ENCODE peak calls at places on chromosomes 13 and 19, in six cellular contexts. C, W, P, J, K and L are unnamed samples.

GRCh38 chr19:18871543-18871942 is 24.4 kb downstream of the CERS1 start:
- DNase-seq in P (no peak), J (no peak), C (no peak), W (no peak), K (no peak), L (no peak)

GRCh38 chr19:39223703-39224279 is 19.7 kb upstream of the SYCN start:
- DNase-seq in W (no peak), P (peak), C (no peak), K (no peak), J (no peak), L (no peak)

GRCh38 chr19:2767688-2768087 is 15.4 kb downstream of the SGTA start:
- DNase-seq in J (no peak), C (no peak), P (no peak), W (no peak), K (no peak), L (no peak)

GRCh38 chr13:96632536-96633320 is 361.5 kb downstream of the OXGR1 start:
- DNase-seq in K (no peak), P (no peak), W (no peak), C (peak), J (no peak), L (no peak)

GRCh38 chr19:39430675-39431593 is 4.8 kb downstream of the RPS16 start:
- DNase-seq in K (no peak), C (no peak), J (peak), W (peak), P (peak), L (peak)

GRCh38 chr13:43877788-43878187 is 1.8 kb downstream of the CCDC122 start:
- DNase-seq in C (no peak), K (no peak), J (no peak), P (no peak), W (no peak), L (no peak)

GRCh38 chr13:24851546-24851945 is 87.6 kb downstream of the RNF17 start:
- DNase-seq in C (no peak), J (no peak), W (no peak), K (no peak), P (no peak), L (no peak)

GRCh38 chr19:19098703-19099632 is 35.2 kb downstream of the SLC25A42 start:
- DNase-seq in P (no peak), C (no peak), J (no peak), K (no peak), W (no peak), L (no peak)

GRCh38 chr19:27758626-27759505 is 1454.1 kb downstream of the UQCRFS1 start:
- DNase-seq in K (no peak), W (no peak), C (no peak), J (no peak), P (no peak), L (no peak)

GRCh38 chr13:36549126-36549702 is 116.9 kb downstream of the CCNA1 start:
- DNase-seq in W (no peak), K (no peak), C (no peak), J (no peak), P (no peak), L (no peak)

GRCh38 chr13:62702502-62702901 is 1286.9 kb upstream of the PCDH20 start:
- DNase-seq in K (no peak), P (no peak), C (no peak), W (no peak), J (no peak), L (no peak)

GRCh38 chr19:28920269-28921066 is 292.5 kb downstream of the UQCRFS1 start:
- DNase-seq in K (no peak), W (no peak), J (no peak), C (peak), P (no peak), L (no peak)

GRCh38 chr13:79593611-79594275 is 112.8 kb downstream of the NDFIP2 start:
- DNase-seq in J (no peak), C (no peak), P (no peak), W (no peak), K (no peak), L (no peak)

GRCh38 chr13:19860884-19861655 is 2.4 kb downstream of the ZMYM5 start:
- DNase-seq in J (no peak), P (peak), W (peak), C (no peak), K (no peak), L (no peak)

GRCh38 chr19:18225702-18226468 is at the start of gene PDE4C:
- DNase-seq in J (no peak), C (no peak), W (no peak), P (no peak), K (peak), L (peak)

GRCh38 chr13:59133903-59134302 is 1029.8 kb downstream of the DIAPH3 start:
- DNase-seq in P (no peak), K (no peak), W (no peak), C (no peak), J (no peak), L (no peak)

GRCh38 chr19:7483720-7484201 is 5.1 kb downstream of the PEX11G start:
- DNase-seq in P (no peak), K (no peak), J (no peak), C (peak), W (no peak), L (no peak)

GRCh38 chr19:18086590-18087138 is at the start of gene IL12RB1:
- DNase-seq in K (no peak), J (no peak), C (no peak), P (no peak), W (peak), L (peak)

GRCh38 chr13:102231486-102231885 is 170.4 kb downstream of the FGF14 start:
- DNase-seq in J (no peak), W (no peak), K (no peak), C (no peak), P (no peak), L (no peak)

GRCh38 chr13:48750588-48751383 is 97.1 kb downstream of the CYSLTR2 start:
- DNase-seq in J (no peak), K (peak), W (no peak), P (no peak), C (no peak), L (no peak)

GRCh38 chr19:46303702-46304397 is 7.0 kb downstream of the HIF3A start:
- DNase-seq in W (peak), C (peak), K (peak), P (peak), J (peak), L (no peak)

GRCh38 chr19:6712231-6712630 is 8.2 kb downstream of the C3 start:
- DNase-seq in K (no peak), W (no peak), C (no peak), P (no peak), J (no peak), L (no peak)

GRCh38 chr13:98508280-98509074 is 68.4 kb downstream of the STK24 start:
- DNase-seq in C (no peak), J (no peak), K (no peak), W (peak), P (no peak), L (no peak)

GRCh38 chr19:925912-926594 is at the start of gene ARID3A:
- DNase-seq in J (peak), P (no peak), C (no peak), W (no peak), K (peak), L (peak)

GRCh38 chr13:49667773-49668172 is 23.5 kb downstream of the EBPL start:
- DNase-seq in J (no peak), P (no peak), K (no peak), C (no peak), W (no peak), L (no peak)

GRCh38 chr19:12126707-12127106 is 13.4 kb downstream of the ZNF20 start:
- DNase-seq in J (no peak), K (no peak), C (no peak), P (no peak), W (no peak), L (no peak)
- TF ChIP-seq CTCF in J (peak), K (peak), C (peak), P (no peak), W (peak), L (no peak)

GRCh38 chr13:94119360-94119936 is 360.0 kb downstream of the DCT start:
- DNase-seq in W (no peak), J (no peak), K (no peak), P (no peak), C (no peak), L (no peak)
- TF ChIP-seq CTCF in W (no peak), J (no peak), K (no peak), P (no peak), C (no peak), L (no peak)

DNA sequence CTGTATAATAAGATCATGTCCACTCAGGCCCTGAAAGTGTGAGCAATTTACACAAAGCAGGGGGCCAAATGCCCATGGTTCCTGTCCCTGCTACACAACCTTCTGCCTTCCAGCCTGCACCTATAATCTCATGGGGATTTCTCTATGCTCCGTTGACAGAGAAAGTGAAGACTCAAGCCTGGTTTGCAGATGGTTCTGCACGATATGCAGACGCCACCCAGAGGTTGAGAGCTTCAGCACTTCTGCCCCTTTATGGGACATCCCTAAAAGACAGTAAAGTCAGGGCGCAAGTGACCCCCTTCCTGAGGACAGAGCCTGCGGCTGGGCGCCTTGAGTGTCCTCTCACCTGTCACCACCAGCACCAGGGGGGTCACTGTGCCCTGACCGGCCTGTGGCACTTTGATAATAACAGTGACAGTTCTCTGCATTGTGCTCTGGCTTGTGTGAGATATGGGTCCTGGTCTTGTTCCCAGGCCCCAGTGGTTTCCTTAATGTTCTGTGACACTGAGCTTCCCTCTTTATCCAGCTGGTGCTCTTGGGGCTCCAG is 15.1 kb downstream of the LILRA5 start:
- DNase-seq in K (no peak), P (peak), C (no peak), J (no peak), W (no peak), L (no peak)
- TF ChIP-seq CTCF in K (no peak), P (no peak), C (no peak), J (no peak), W (peak), L (peak)

DNA sequence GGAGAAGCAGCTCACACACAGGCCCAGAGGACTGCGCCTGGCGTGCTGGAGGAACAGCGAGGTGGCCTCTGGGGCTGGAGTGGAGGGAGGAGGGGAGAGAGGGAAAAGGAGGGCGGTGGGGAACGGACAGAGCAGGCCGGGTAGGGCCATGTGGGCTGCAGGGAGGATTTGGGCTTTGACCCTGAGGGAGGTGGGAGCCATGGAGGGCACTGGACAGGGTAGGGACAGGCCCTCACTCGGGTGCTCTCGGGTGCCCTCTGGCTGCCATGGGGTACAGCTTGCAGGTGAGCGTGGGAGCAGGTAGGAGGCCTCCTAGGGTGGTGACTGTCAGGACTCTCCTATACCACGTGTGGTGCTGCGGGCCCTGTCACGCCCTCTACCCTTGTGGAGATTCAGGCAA is 22.8 kb downstream of the PLIN4 start:
- DNase-seq in J (no peak), P (peak), C (no peak), K (no peak), W (peak), L (no peak)
- TF ChIP-seq CTCF in J (no peak), P (no peak), C (no peak), K (no peak), W (peak), L (no peak)

DNA sequence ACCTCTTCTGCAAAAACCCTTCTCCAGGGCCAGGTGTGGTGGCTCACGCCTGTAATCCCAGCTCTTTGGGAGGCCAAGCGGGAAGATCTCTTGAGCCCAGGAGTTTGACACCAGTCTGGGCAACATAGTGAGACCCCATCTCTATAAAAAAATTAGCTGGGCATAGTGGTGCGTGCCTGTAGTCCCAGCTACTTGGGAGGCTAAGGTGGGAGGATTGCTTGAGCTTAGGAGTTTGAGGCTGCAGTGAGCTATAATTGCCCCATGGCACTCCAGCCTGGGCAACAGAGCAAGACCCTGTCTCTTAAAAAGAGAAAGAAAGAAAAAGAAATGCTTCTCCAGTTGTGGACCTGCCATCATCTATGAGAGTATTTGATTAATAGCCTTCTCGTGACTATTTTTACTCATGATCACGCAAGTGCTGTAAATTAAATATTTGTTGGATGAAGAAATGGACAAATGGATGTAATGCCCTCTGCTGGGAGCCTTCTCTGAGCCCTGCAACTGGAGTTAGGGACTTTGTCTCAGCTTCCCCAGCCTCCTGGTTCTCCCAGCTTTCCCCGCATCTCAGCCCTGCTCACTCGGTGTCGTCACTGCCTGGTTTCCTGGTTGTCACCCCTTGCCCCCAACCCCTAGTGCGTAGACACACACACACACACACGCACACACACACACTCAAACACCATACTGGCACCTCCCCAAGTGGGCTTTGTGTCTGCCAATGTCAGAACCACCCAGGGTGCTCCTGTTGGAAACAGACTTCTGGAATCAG is 12.2 kb downstream of the WIZ start:
- DNase-seq in P (no peak), K (no peak), W (no peak), C (no peak), J (no peak), L (no peak)
- TF ChIP-seq CTCF in P (no peak), K (no peak), W (no peak), C (no peak), J (no peak), L (no peak)

GRCh38 chr19:56372281-56372680 is 21.1 kb downstream of the ZNF582 start:
- DNase-seq in J (no peak), W (no peak), P (no peak), C (no peak), K (no peak), L (no peak)

GRCh38 chr19:56369886-56370676 is 23.3 kb downstream of the ZNF582 start:
- DNase-seq in P (no peak), K (no peak), J (no peak), W (no peak), C (no peak), L (no peak)

DNA sequence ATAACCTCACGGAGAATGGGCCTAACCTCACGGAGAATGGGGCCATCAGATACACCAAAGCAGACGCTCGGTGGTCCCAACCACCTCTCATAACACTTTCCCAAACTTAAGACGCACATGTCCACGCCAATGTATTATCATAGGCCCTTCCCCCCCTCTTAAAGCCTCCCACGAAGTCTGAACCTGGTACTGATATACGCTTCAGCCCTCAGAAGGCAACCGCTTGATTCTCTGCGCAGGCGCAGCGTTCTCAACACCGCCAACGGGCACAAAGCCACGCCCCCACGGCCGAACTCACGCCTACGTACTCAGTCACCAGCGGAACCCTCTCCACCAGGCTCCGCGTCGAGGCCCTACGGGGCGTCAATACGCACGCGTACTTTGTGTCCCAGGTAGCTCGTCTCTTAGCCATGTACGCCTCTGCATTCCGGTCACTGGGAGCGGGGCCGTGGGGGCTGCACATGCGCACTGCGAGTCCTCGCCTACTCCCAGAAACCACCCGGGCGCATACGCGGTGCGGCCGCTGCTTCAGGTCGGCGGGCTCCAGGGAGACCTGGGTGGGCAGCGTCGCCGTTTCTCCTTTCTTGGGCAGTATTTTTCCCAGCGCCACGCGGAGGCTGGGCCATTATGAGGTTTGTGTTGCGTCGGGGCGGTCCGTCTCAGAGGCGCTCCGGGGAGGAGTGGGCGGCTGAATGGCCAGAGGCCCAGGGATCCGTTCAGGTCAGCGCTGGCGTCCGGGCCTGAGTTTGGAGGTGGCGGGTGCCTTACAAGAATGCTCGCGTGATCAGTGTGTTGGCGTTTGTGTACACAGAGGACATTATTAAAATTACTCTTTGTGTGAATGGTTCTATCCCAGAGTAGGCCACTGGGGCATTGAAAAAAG is 25.3 kb downstream of the ZNF582 start:
- DNase-seq in P (peak), W (peak), K (peak), C (peak), J (peak), L (peak)
- TF ChIP-seq CTCF in P (no peak), W (no peak), K (no peak), C (no peak), J (no peak), L (no peak)

GRCh38 chr13:30314069-30314468 is 6.7 kb upstream of the KATNAL1 start:
- DNase-seq in P (no peak), W (no peak), C (no peak), K (no peak), J (no peak), L (no peak)

GRCh38 chr13:30313307-30313706 is 6.0 kb upstream of the KATNAL1 start:
- DNase-seq in P (no peak), W (peak), C (no peak), J (no peak), K (no peak), L (no peak)

GRCh38 chr13:30318026-30318425 is 10.7 kb upstream of the KATNAL1 start:
- DNase-seq in K (no peak), C (no peak), P (no peak), W (no peak), J (no peak), L (no peak)

GRCh38 chr13:30312859-30313258 is 5.5 kb upstream of the KATNAL1 start:
- DNase-seq in P (no peak), C (no peak), J (no peak), K (no peak), W (no peak), L (no peak)

GRCh38 chr13:30314562-30314961 is 7.2 kb upstream of the KATNAL1 start:
- DNase-seq in J (no peak), K (no peak), W (no peak), P (no peak), C (no peak), L (no peak)
- TF ChIP-seq CTCF in J (no peak), K (no peak), W (no peak), P (no peak), C (no peak), L (no peak)

GRCh38 chr19:13718733-13719132 is 45.6 kb upstream of the MRI1 start:
- DNase-seq in K (peak), W (peak), P (peak), J (no peak), C (peak), L (no peak)
- TF ChIP-seq CTCF in K (peak), W (no peak), P (peak), J (no peak), C (peak), L (no peak)